ENCODE peak calls at places on chromosomes 1 and 21, in four cellular contexts. E is upper lobe of left lung, F is neural progenitor cell, Q is IMR-90. M is an unnamed sample.
A peak's percentile ranks its signal among the peaks of the same experiment; 100 is the strongest.

GRCh38 chr1:240134596-240134995 is 42.9 kb downstream of the FMN2 start:
- DNase-seq in Q (peak; percentile 24), E (no peak), F (no peak), M (no peak)

GRCh38 chr1:3775498-3776230 is 3.1 kb downstream of the SMIM1 start:
- DNase-seq in E (peak; percentile 84), Q (peak; percentile 59), F (peak; percentile 72), M (peak; percentile 51)

GRCh38 chr1:42945171-42945570 is 13.5 kb downstream of the SLC2A1 start:
- DNase-seq in F (no peak), E (no peak), Q (no peak), M (no peak)

GRCh38 chr21:26140185-26140584 is 30.4 kb downstream of the APP start:
- DNase-seq in F (no peak), E (no peak), Q (peak; percentile 99), M (peak; percentile 63)

GRCh38 chr1:43270421-43271095 is 775 bp downstream of the TMEM125 start:
- DNase-seq in Q (no peak), E (no peak), F (peak; percentile 69), M (peak; percentile 97)

GRCh38 chr1:3063379-3064295 is 5.4 kb upstream of the PRDM16 start:
- DNase-seq in F (peak; percentile 66), Q (no peak), E (peak; percentile 83), M (no peak)

GRCh38 chr1:19373206-19374126 is 61.3 kb downstream of the SLC66A1 start:
- DNase-seq in Q (no peak), E (no peak), F (no peak), M (no peak)

GRCh38 chr1:53111073-53111556 is 31.3 kb downstream of the SLC1A7 start:
- DNase-seq in Q (peak; percentile 18), F (no peak), E (no peak), M (no peak)

GRCh38 chr1:67489643-67490042 is 59.4 kb upstream of the SERBP1 start:
- DNase-seq in Q (peak; percentile 15), F (peak; percentile 39), E (no peak), M (peak; percentile 53)

GRCh38 chr21:46007498-46007868 is 25.9 kb downstream of the COL6A1 start:
- DNase-seq in Q (no peak), F (no peak), E (no peak), M (no peak)

GRCh38 chr1:246114369-246114768 is 392.7 kb downstream of the SMYD3 start:
- DNase-seq in Q (no peak), F (no peak), E (no peak), M (no peak)

GRCh38 chr1:3598051-3598471 is 13.2 kb downstream of the MEGF6 start:
- DNase-seq in F (peak; percentile 36), E (peak; percentile 90), Q (no peak), M (peak; percentile 18)

GRCh38 chr1:9890224-9890731 is 19.8 kb downstream of the CTNNBIP1 start:
- DNase-seq in E (no peak), Q (peak; percentile 96), F (peak; percentile 70), M (peak; percentile 95)

GRCh38 chr1:58768971-58769808 is 14.7 kb downstream of the JUN start:
- DNase-seq in E (no peak), Q (peak; percentile 63), F (peak; percentile 88), M (peak; percentile 69)

GRCh38 chr1:107379826-107380225 is 239.0 kb downstream of the NTNG1 start:
- DNase-seq in F (no peak), Q (no peak), E (no peak), M (no peak)

GRCh38 chr1:39690225-39690624 is 1.0 kb downstream of the HPCAL4 start:
- DNase-seq in Q (no peak), F (no peak), E (no peak), M (no peak)

GRCh38 chr1:54547601-54548388 is at the start of gene ACOT11:
- DNase-seq in Q (peak; percentile 66), E (peak; percentile 86), F (peak; percentile 44), M (no peak)

GRCh38 chr1:227805606-227806197 is 9.8 kb upstream of the PRSS38 start:
- DNase-seq in Q (peak; percentile 93), E (no peak), F (no peak), M (peak; percentile 98)

GRCh38 chr1:15046487-15047165 is 106.9 kb upstream of the TMEM51 start:
- DNase-seq in E (no peak), Q (peak; percentile 81), F (peak; percentile 91), M (peak; percentile 88)

GRCh38 chr1:116489231-116489697 is 81.6 kb downstream of the CD58 start:
- DNase-seq in F (peak; percentile 49), E (no peak), Q (peak; percentile 32), M (no peak)

GRCh38 chr21:28160378-28160777 is 832.3 kb downstream of the LTN1 start:
- DNase-seq in E (no peak), Q (no peak), F (no peak), M (no peak)

GRCh38 chr1:78104322-78104721 is 58.6 kb downstream of the GIPC2 start:
- DNase-seq in Q (peak; percentile 81), E (no peak), F (no peak), M (no peak)

GRCh38 chr1:15184445-15185103 is 31.0 kb downstream of the TMEM51 start:
- DNase-seq in E (no peak), F (no peak), Q (no peak), M (no peak)

GRCh38 chr1:151988405-151988851 is 5.2 kb downstream of the S100A10 start:
- DNase-seq in Q (peak; percentile 74), F (no peak), E (no peak), M (peak; percentile 87)

GRCh38 chr1:61056674-61057439 is 25.5 kb upstream of the NFIA start:
- DNase-seq in F (peak; percentile 49), Q (peak; percentile 38), E (peak; percentile 91), M (no peak)

GRCh38 chr1:186125035-186125434 is 250.0 kb downstream of the TPR start:
- DNase-seq in E (no peak), Q (no peak), F (no peak), M (no peak)

GRCh38 chr1:156969496-156969895 is 49.1 kb downstream of the LRRC71 start:
- DNase-seq in E (no peak), F (no peak), Q (no peak), M (no peak)

GRCh38 chr1:155466996-155467395 is 95.6 kb downstream of the ASH1L start:
- DNase-seq in E (no peak), F (no peak), Q (peak; percentile 90), M (peak; percentile 46)

GRCh38 chr1:232923739-232924386 is 26.5 kb upstream of the NTPCR start:
- DNase-seq in Q (peak; percentile 44), F (no peak), E (no peak), M (no peak)

GRCh38 chr1:11735854-11736745 is at the start of gene AGTRAP:
- DNase-seq in E (peak; percentile 98), F (peak; percentile 98), Q (peak; percentile 87), M (peak; percentile 91)

GRCh38 chr1:92973203-92973907 is 12.1 kb upstream of the DIPK1A start:
- DNase-seq in F (no peak), E (no peak), Q (no peak), M (peak; percentile 51)
- H3K27ac ChIP-seq in F (no peak overlapping the region), E (no peak overlapping the region), Q (no peak overlapping the region), M (peak overlapping the region; percentile 81)

GRCh38 chr1:13663969-13664368 is 36.0 kb upstream of the PRDM2 start:
- DNase-seq in Q (no peak), F (no peak), E (no peak), M (no peak)
- TF ChIP-seq CTCF in Q (no peak), F (no peak), E (no peak), M (no peak)

DNA sequence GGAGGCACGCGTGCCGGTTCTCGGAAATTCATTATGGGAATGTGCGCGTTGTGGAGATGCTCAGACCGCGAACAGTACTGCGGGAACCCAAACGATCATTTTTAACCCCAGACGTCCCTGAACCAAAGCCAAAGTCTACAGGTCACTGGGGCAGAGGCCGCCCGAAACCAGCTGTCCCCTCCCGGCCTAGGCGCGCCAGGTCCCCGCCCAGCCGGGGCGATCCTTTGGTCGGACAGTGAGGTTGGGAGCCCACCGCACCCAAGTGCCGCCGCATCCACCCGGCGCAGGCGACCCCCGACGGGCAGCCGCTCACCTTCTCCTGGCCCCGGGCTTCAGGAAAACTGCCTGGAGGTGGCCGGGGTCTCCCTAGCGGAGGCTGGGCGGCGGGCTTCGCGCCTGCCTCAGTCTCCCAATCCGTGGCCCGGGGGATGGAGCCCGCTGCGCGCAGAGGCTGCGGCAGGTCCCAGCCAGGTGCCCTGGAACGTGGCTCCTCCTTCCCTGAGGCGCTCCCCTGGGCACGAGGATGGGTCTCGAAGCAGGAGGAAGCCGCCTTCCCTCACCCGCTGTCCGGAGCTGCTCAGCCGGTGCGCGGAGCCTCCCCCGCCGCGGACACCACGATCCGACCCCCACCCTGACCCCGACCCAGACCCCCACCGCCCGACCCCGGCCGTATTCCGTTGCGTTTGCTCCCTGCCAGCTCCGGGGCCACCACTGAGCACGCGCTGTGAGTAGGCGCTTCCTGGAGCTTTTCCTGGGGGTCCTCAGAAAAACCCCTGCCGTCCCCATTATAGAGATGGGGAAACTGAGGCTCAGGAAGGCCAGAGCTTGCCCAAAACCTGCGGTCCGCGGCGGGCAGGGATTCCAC is 8.1 kb upstream of the SLX9 start:
- DNase-seq in E (peak; percentile 85), Q (no peak), F (no peak), M (no peak)
- H3K27ac ChIP-seq in E (peak overlapping the region; percentile 83), Q (no peak overlapping the region), F (no peak overlapping the region), M (no peak overlapping the region)

GRCh38 chr1:218996362-218996761 is 177.3 kb upstream of the LYPLAL1 start:
- DNase-seq in F (no peak), Q (no peak), E (no peak), M (no peak)
- TF ChIP-seq CTCF in F (peak; percentile 7), Q (peak; percentile 37), E (no peak), M (no peak)

GRCh38 chr1:84435159-84435558 is 36.9 kb downstream of the DNASE2B start:
- DNase-seq in F (no peak), Q (no peak), E (no peak), M (no peak)

GRCh38 chr1:84436907-84437667 is 38.8 kb downstream of the DNASE2B start:
- DNase-seq in F (no peak), E (no peak), Q (no peak), M (no peak)

GRCh38 chr1:84434081-84434755 is 35.9 kb downstream of the DNASE2B start:
- DNase-seq in Q (no peak), E (no peak), F (no peak), M (no peak)

GRCh38 chr1:84433253-84434080 is 35.2 kb downstream of the DNASE2B start:
- DNase-seq in F (peak; percentile 63), Q (peak; percentile 78), E (no peak), M (peak; percentile 59)

GRCh38 chr1:84434756-84435142 is 36.5 kb downstream of the DNASE2B start:
- DNase-seq in E (no peak), F (no peak), Q (peak; percentile 16), M (no peak)
- H3K27ac ChIP-seq in E (peak overlapping the region; percentile 44), F (no peak overlapping the region), Q (no peak overlapping the region), M (no peak overlapping the region)

M was measured in RWPE1.